ENCODE peak calls at places on chromosome 1, in seven cellular contexts. H, C, T, O, U, A and K are unnamed samples.

GRCh38 chr1:204487256-204487615 is 7.4 kb downstream of the PIK3C2B start:
- DNase-seq in H (no peak), C (no peak), T (no peak), O (no peak), U (no peak), A (no peak), K (no peak)

GRCh38 chr1:110070282-110070967 is at the start of gene ALX3:
- DNase-seq in H (no peak), C (no peak), T (no peak), O (no peak), U (no peak), A (no peak), K (peak; percentile 48)

GRCh38 chr1:44946720-44947059 is 39.7 kb downstream of the EIF2B3 start:
- DNase-seq in H (no peak), C (no peak), T (no peak), O (no peak), U (no peak), A (no peak), K (no peak)

GRCh38 chr1:174995916-174996315 is 3.8 kb upstream of the CACYBP start:
- DNase-seq in H (no peak), C (peak; percentile 26), T (peak; percentile 61), O (no peak), U (no peak), A (no peak), K (no peak)

GRCh38 chr1:109083923-109084322 is 6.6 kb upstream of the TMEM167B start:
- DNase-seq in H (no peak), C (no peak), T (no peak), O (no peak), U (no peak), A (no peak), K (no peak)

GRCh38 chr1:182835811-182836210 is 3.3 kb upstream of the DHX9 start:
- DNase-seq in H (peak; percentile 28), C (no peak), T (no peak), O (no peak), U (no peak), A (no peak), K (no peak)

GRCh38 chr1:198520524-198521254 is 19.8 kb downstream of the ATP6V1G3 start:
- DNase-seq in H (peak; percentile 40), C (no peak), T (no peak), O (no peak), U (no peak), A (no peak), K (no peak)

GRCh38 chr1:180229483-180230415 is at the start of gene LHX4:
- DNase-seq in H (peak; percentile 90), C (peak; percentile 38), T (no peak), O (no peak), U (no peak), A (peak; percentile 63), K (peak; percentile 90)

GRCh38 chr1:25774921-25775774 is 24.8 kb upstream of the SELENON start:
- DNase-seq in H (no peak), C (no peak), T (no peak), O (no peak), U (no peak), A (peak; percentile 10), K (no peak)

GRCh38 chr1:228462560-228462959 is 24.6 kb upstream of the RNF187 start:
- DNase-seq in H (no peak), C (no peak), T (no peak), O (no peak), U (no peak), A (no peak), K (no peak)

GRCh38 chr1:217333939-217334338 is 297.0 kb downstream of the GPATCH2 start:
- DNase-seq in H (peak; percentile 83), C (peak; percentile 20), T (peak; percentile 9), O (peak; percentile 49), U (peak; percentile 58), A (peak; percentile 63), K (peak; percentile 75)

GRCh38 chr1:175201061-175201508 is 8.5 kb upstream of the KIAA0040 start:
- DNase-seq in H (no peak), C (peak; percentile 93), T (peak; percentile 5), O (no peak), U (no peak), A (no peak), K (no peak)

GRCh38 chr1:174191255-174191906 is 32.1 kb downstream of the RABGAP1L start:
- DNase-seq in H (no peak), C (no peak), T (peak; percentile 56), O (no peak), U (no peak), A (peak; percentile 95), K (no peak)

GRCh38 chr1:109208431-109208830 is 5.3 kb upstream of the SARS1 start:
- DNase-seq in H (no peak), C (no peak), T (no peak), O (no peak), U (no peak), A (peak; percentile 38), K (no peak)

GRCh38 chr1:202586018-202586821 is 124.0 kb downstream of the SYT2 start:
- DNase-seq in H (peak; percentile 88), C (peak; percentile 68), T (peak; percentile 38), O (no peak), U (no peak), A (peak; percentile 15), K (no peak)

GRCh38 chr1:12230549-12231275 is 882 bp downstream of the VPS13D start:
- DNase-seq in H (peak; percentile 29), C (peak; percentile 45), T (no peak), O (no peak), U (no peak), A (peak; percentile 47), K (peak; percentile 37)

GRCh38 chr1:223747838-223748335 is 35.5 kb downstream of the CAPN2 start:
- DNase-seq in H (no peak), C (no peak), T (peak; percentile 50), O (no peak), U (no peak), A (no peak), K (no peak)

GRCh38 chr1:203504400-203505250 is 10.7 kb downstream of the OPTC start:
- DNase-seq in H (peak; percentile 89), C (peak; percentile 76), T (peak; percentile 80), O (peak; percentile 84), U (no peak), A (peak; percentile 92), K (peak; percentile 83)

GRCh38 chr1:105874621-105875020 is 1181.9 kb upstream of the PRMT6 start:
- DNase-seq in H (no peak), C (no peak), T (no peak), O (no peak), U (no peak), A (no peak), K (no peak)

GRCh38 chr1:230186003-230186863 is 119.2 kb downstream of the GALNT2 start:
- DNase-seq in H (peak; percentile 84), C (peak; percentile 72), T (peak; percentile 93), O (no peak), U (peak; percentile 62), A (peak; percentile 61), K (peak; percentile 80)

GRCh38 chr1:61330018-61330417 is 247.7 kb downstream of the NFIA start:
- DNase-seq in H (no peak), C (no peak), T (no peak), O (no peak), U (no peak), A (peak; percentile 49), K (no peak)

GRCh38 chr1:164617607-164618564 is 58.9 kb downstream of the PBX1 start:
- DNase-seq in H (peak; percentile 83), C (peak; percentile 41), T (peak; percentile 42), O (no peak), U (peak; percentile 21), A (peak; percentile 58), K (peak; percentile 62)

GRCh38 chr1:207807395-207808321 is 55.8 kb downstream of the CD46 start:
- DNase-seq in H (no peak), C (no peak), T (no peak), O (no peak), U (no peak), A (no peak), K (no peak)

DNA sequence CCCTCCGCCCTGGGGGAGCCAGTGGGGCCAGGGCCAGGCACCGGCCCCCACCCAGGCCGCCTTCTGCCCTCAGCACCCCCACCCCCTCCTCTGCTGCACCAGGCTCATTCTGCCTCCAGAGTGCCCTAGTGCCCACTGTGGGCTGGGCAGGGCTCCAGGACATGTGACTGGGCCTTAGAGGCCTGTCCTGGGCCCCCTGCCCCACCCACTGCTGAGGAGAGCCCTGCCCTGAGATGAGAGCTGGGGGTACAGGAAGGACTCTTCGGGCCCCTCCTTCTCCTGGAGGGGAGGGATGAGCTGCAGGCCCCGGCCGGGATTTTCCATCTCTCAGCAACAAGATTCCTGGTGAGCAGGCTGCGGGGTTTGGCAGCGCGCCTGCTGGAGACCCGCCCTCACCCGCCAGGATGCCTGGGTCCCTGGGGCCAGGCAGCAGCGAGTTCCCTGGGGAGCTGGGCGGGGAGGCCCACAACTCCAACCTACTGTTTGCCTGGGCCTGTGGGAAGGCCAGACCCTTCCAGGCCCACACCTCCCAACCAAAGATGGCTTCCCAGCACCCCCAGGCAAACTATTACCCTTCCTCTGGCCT is 14.0 kb downstream of the AHDC1 start:
- DNase-seq in H (no peak), C (peak; percentile 70), T (peak; percentile 54), O (no peak), U (no peak), A (no peak), K (no peak)
- H3K4me1 ChIP-seq in H (peaks cover 20% of the 10 kb centered on the region), C (peaks cover 82% of the 10 kb centered on the region), T (peaks cover 42% of the 10 kb centered on the region), O (peaks cover 45% of the 10 kb centered on the region), U (peaks cover 7% of the 10 kb centered on the region), A (peaks cover 26% of the 10 kb centered on the region), K (peaks cover 7% of the 10 kb centered on the region)

DNA sequence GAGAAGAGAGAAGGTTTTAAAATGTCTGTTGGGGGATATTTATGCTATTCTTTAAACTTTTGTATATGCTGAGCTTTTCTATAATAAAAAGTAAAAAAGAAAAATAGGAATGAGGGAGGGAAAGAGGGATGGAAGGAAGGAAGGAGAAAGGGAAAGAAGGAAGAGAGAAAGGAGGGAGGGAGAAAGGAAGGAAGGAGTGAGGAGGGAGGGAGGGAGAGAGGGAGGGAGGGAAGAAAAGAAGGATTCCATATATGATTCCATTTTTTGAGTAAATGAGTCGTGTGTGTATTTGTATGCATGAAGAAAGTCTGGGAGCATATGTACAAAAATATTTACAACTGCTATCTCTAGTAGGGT is 120.9 kb upstream of the ZBTB40 start:
- DNase-seq in H (no peak), C (no peak), T (no peak), O (no peak), U (no peak), A (no peak), K (no peak)
- H3K18ac ChIP-seq in H (no peak overlapping the region), C (no peak overlapping the region), T (no peak overlapping the region), O (no peak overlapping the region), U (no peak overlapping the region), A (no peak overlapping the region), K (no peak overlapping the region)

DNA sequence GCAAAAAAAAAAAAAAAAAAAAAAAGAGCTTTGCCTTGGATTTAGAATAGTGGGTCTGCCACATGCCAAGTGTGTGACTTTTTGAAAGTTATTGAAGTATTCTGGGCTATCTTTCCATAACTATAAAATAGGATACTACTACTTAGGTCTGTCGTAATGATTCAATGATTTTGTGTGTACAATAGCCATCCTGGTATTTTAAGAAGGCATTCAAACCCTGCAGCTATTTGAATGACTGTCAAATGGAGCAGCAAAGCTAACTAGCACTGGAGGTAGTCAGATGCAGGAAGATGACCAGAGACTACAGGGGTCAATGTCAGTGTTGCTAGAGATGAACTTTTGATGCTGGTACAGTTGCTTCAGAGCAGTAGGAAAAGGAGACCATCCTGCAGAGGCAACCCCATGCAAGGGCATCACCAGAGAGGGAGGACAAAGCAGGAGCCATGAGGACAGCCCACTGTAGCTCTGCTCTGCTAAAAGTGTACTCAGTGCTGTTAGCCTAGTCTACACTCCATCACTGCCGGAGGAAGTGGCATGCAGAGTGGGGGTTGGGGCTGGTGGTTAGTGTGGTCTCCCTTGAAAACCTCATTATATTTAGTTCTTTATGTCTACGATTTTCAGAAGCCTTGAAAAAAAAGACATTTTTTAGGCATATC is 29.0 kb downstream of the DUSP10 start:
- DNase-seq in H (no peak), C (no peak), T (no peak), O (no peak), U (no peak), A (peak; percentile 68), K (no peak)
- H3K4me1 ChIP-seq in H (peaks cover 11% of the 10 kb centered on the region), C (peaks cover 22% of the 10 kb centered on the region), T (peaks cover 43% of the 10 kb centered on the region), O (peaks cover 9% of the 10 kb centered on the region), U (peaks cover 12% of the 10 kb centered on the region), A (peaks cover 30% of the 10 kb centered on the region), K (peaks cover 8% of the 10 kb centered on the region)

GRCh38 chr1:6971048-6971447 is 185.8 kb downstream of the CAMTA1 start:
- DNase-seq in H (no peak), C (no peak), T (peak; percentile 43), O (no peak), U (no peak), A (no peak), K (peak; percentile 16)
- H3K18ac ChIP-seq in H (no peak overlapping the region), C (no peak overlapping the region), T (no peak overlapping the region), O (no peak overlapping the region), U (no peak overlapping the region), A (no peak overlapping the region), K (no peak overlapping the region)